ENCODE peak calls at places on chromosome 13, in eight cellular contexts. T is GM13977, R is AG09309, G is bronchial epithelial cell, N is neural crest cell, L is psoas muscle, P is GM12864, K is heart right ventricle. S is an unnamed sample.

GRCh38 chr13:100491164-100491847 is 97.3 kb downstream of the GGACT start:
- DNase-seq in R (peak; percentile 59), N (no peak), P (no peak), G (no peak), T (no peak), K (peak; percentile 30), L (peak; percentile 61), S (no peak)

GRCh38 chr13:98217597-98217996 is 40.5 kb upstream of the RNF113B start:
- DNase-seq in T (no peak), P (no peak), R (no peak), L (no peak), G (peak; percentile 29), K (no peak), N (no peak), S (no peak)

GRCh38 chr13:45658586-45659235 is 43.2 kb upstream of the ERICH6B start:
- DNase-seq in N (no peak), R (peak; percentile 66), T (no peak), G (peak; percentile 75), P (no peak), L (no peak), K (no peak), S (no peak)

GRCh38 chr13:94559201-94559795 is 36.7 kb downstream of the TGDS start:
- DNase-seq in L (no peak), P (no peak), N (no peak), R (no peak), T (no peak), K (no peak), G (no peak), S (no peak)

GRCh38 chr13:45448965-45449559 is 15.7 kb upstream of the COG3 start:
- DNase-seq in G (no peak), L (no peak), R (no peak), K (no peak), N (no peak), T (no peak), P (no peak), S (no peak)

GRCh38 chr13:61410669-61411297 is 4.9 kb downstream of the PCDH20 start:
- DNase-seq in K (no peak), N (no peak), R (no peak), L (no peak), G (peak; percentile 36), T (peak; percentile 38), P (no peak), S (no peak)

GRCh38 chr13:104098421-104098820 is 1032.2 kb upstream of the SLC10A2 start:
- DNase-seq in R (no peak), L (no peak), P (no peak), K (no peak), G (peak; percentile 28), N (no peak), T (no peak), S (no peak)

GRCh38 chr13:40254394-40254793 is 412.0 kb downstream of the FOXO1 start:
- DNase-seq in L (no peak), N (no peak), P (no peak), T (no peak), K (no peak), R (no peak), G (peak; percentile 53), S (no peak)

GRCh38 chr13:33369073-33369472 is 83.5 kb upstream of the STARD13 start:
- DNase-seq in T (no peak), K (no peak), P (no peak), N (no peak), R (no peak), L (no peak), G (no peak), S (no peak)

GRCh38 chr13:87259479-87260083 is 411.6 kb upstream of the SLITRK5 start:
- DNase-seq in G (no peak), R (no peak), K (no peak), N (peak; percentile 15), P (no peak), T (no peak), L (no peak), S (peak; percentile 47)

GRCh38 chr13:110759710-110760109 is 46.2 kb downstream of the ING1 start:
- DNase-seq in P (no peak), L (no peak), T (no peak), N (no peak), R (peak; percentile 16), K (no peak), G (peak; percentile 59), S (no peak)

GRCh38 chr13:113209336-113209879 is at the start of gene CUL4A:
- DNase-seq in R (no peak), T (peak; percentile 89), N (peak; percentile 66), G (no peak), K (peak; percentile 85), L (peak; percentile 86), P (no peak), S (peak; percentile 80)

DNA sequence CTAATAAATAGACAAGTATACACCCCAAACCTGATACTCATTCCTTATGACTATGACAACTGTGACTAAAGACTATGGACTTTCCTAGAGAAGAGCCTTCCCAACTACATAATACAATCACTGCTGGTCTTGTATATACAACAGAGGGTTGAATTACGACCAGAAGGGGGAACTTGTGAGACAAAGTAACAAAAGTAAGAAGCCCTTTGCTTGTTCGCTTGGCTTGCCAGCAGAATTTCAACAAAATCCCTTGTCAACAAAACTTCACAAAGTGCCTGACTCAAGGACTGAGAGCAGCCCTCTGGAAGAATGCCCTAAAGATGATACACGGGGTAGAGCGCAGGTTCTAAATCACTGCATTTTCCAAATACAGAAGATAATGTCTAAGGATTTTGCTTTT is 99.4 kb downstream of the WASF3 start:
- DNase-seq in K (no peak), T (no peak), R (peak; percentile 13), N (no peak), G (peak; percentile 70), P (peak; percentile 3), L (no peak), S (no peak)
- TF ChIP-seq CTCF in K (no peak), T (no peak), R (peak; percentile 22), N (peak; percentile 28), G (peak; percentile 16), P (no peak), L (no peak), S (no peak)

DNA sequence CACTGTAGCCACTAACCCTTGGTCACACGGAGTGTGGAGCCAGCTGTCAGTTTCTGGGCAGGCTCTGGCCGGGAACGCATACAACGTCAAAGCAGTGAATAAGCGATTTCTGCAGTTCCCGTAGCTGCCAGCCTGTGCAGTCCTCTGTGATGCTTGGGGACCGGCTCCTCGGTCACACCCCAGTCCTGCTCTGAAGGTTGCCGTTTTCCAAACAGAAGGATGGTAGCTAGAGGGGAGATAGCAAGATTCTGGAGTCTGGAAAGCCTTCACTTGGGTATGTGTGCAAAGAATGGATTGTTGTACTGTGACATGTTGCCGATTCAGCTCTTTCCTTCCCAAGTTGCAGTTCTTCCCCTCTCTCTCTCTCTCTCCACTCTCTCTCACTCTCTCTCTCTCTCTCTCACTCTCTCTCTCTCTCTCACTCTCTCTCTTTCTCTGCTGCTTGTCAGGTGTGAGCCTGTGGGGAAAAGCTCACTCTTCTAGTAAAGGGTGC is 38.7 kb upstream of the C1QTNF9 start:
- DNase-seq in K (peak; percentile 68), N (peak; percentile 39), T (peak; percentile 51), G (peak; percentile 50), L (peak; percentile 63), P (peak; percentile 51), R (no peak), S (peak; percentile 59)
- TF ChIP-seq CTCF in K (no peak), N (no peak), T (peak; percentile 10), G (no peak), L (no peak), P (peak; percentile 30), R (no peak), S (no peak)

GRCh38 chr13:23778007-23778687 is 111.1 kb downstream of the MIPEP start:
- DNase-seq in G (no peak), R (no peak), K (no peak), N (no peak), P (no peak), L (no peak), T (no peak), S (no peak)
- TF ChIP-seq CTCF in G (peak; percentile 14), R (no peak), K (peak; percentile 8), N (no peak), P (peak; percentile 28), L (no peak), T (peak; percentile 24), S (no peak)

GRCh38 chr13:41944229-41944628 is 16.7 kb downstream of the VWA8 start:
- DNase-seq in T (no peak), R (no peak), L (no peak), G (no peak), K (no peak), N (no peak), P (no peak), S (no peak)

GRCh38 chr13:41944635-41945401 is 16.1 kb downstream of the VWA8 start:
- DNase-seq in T (no peak), R (no peak), L (no peak), K (no peak), N (no peak), P (no peak), G (no peak), S (no peak)

GRCh38 chr13:41941174-41941573 is 19.7 kb downstream of the VWA8 start:
- DNase-seq in L (no peak), K (no peak), N (no peak), R (no peak), G (peak; percentile 67), P (no peak), T (no peak), S (no peak)

GRCh38 chr13:41939403-41939802 is 21.5 kb downstream of the VWA8 start:
- DNase-seq in K (no peak), L (no peak), P (no peak), N (no peak), R (no peak), G (no peak), T (no peak), S (no peak)

DNA sequence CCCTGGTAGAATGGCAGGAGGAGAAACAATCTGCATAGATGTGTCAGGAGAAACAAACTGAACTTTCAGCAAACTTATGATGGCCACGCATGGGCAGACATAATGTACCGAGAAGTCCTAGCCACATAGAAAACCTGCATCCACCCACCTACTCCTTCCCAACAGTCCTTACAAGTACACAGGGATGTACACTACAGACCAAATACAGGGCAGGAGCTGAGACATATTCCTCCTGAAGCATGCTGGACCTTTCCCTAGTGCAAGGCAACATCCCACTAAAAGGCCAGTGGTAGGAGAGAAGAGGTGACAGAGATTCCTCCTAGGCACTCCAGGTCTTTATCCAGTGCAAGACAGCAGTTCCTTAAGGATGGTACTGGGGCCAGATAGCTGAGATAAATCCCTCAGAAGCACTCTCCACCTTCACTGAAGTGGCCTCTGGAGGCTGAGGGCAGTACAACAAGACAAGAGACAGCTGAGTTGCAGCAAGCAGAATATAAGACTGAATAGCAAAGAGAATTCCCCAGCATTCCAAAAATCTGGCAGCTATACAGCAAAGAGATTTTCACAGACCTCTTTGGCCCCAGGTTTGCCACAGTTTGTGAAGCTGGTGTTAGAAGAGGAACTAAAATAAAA is 18.3 kb downstream of the VWA8 start:
- DNase-seq in L (no peak), T (no peak), N (no peak), R (no peak), G (peak; percentile 39), P (no peak), K (no peak), S (peak; percentile 44)
- TF ChIP-seq CTCF in L (peak; percentile 47), T (peak; percentile 44), N (peak; percentile 30), R (peak; percentile 56), G (peak; percentile 36), P (peak; percentile 42), K (peak; percentile 23), S (peak; percentile 43)

GRCh38 chr13:46721054-46721453 is 75.9 kb downstream of the ESD start:
- DNase-seq in N (peak; percentile 26), T (no peak), P (no peak), K (no peak), G (peak; percentile 18), L (no peak), R (no peak), S (peak; percentile 50)
- TF ChIP-seq CTCF in N (peak; percentile 91), T (peak; percentile 64), P (peak; percentile 44), K (peak; percentile 68), G (peak; percentile 42), L (peak; percentile 70), R (peak; percentile 52), S (peak; percentile 69)

S was measured in glutamatergic neuron.